ENCODE peak calls at places on chromosomes 7 and 10, in nine cellular contexts. O is fibroblast of the aortic adventitia, F is psoas muscle, V is fibroblast of lung, B is brain microvascular endothelial cell, Z is tibial nerve, C is lower leg skin, D is right lobe of liver, J is tibial artery. P is an unnamed sample.
A peak's percentile ranks its signal among the peaks of the same experiment; 100 is the strongest.

GRCh38 chr7:43781726-43782607 is 23.5 kb downstream of the BLVRA start:
- DNase-seq in D (no peak), B (peak; percentile 24), J (peak; percentile 42), Z (no peak), C (peak; percentile 77), F (no peak), O (peak; percentile 74), V (peak; percentile 63), P (peak; percentile 65)

GRCh38 chr10:14601872-14602725 is 172.6 kb downstream of the FAM107B start:
- DNase-seq in V (peak; percentile 52), J (no peak), B (peak; percentile 89), D (no peak), C (peak; percentile 83), O (peak; percentile 5), Z (no peak), F (no peak), P (peak; percentile 73)

GRCh38 chr10:83564889-83565588 is 574.3 kb upstream of the GHITM start:
- DNase-seq in C (peak; percentile 76), Z (no peak), V (no peak), J (no peak), D (no peak), B (no peak), F (no peak), O (no peak), P (no peak)

GRCh38 chr10:45135836-45136235 is 135.1 kb downstream of the ZNF22 start:
- DNase-seq in J (no peak), O (no peak), B (no peak), V (no peak), F (no peak), Z (no peak), D (no peak), C (no peak), P (no peak)

GRCh38 chr7:148390381-148390780 is 200.2 kb upstream of the C7orf33 start:
- DNase-seq in J (no peak), O (no peak), Z (no peak), C (no peak), V (no peak), F (no peak), B (no peak), D (no peak), P (no peak)

GRCh38 chr7:7565746-7566650 is 686 bp upstream of the MIOS start:
- DNase-seq in C (no peak), F (peak; percentile 23), J (no peak), Z (no peak), V (no peak), D (no peak), O (no peak), B (no peak), P (no peak)

GRCh38 chr7:80466638-80467037 is 45.2 kb downstream of the GNAT3 start:
- DNase-seq in J (no peak), F (no peak), O (no peak), V (no peak), D (no peak), B (no peak), Z (no peak), C (no peak), P (no peak)

GRCh38 chr10:97563337-97563736 is 9.2 kb upstream of the ANKRD2 start:
- DNase-seq in J (no peak), C (no peak), D (no peak), V (no peak), F (no peak), O (no peak), Z (no peak), B (no peak), P (no peak)

GRCh38 chr7:100895956-100896742 is 461 bp upstream of the ACHE start:
- DNase-seq in O (no peak), J (no peak), D (peak; percentile 76), B (no peak), C (peak; percentile 89), Z (no peak), V (no peak), F (peak; percentile 56), P (no peak)

GRCh38 chr7:147605326-147605725 is 985.2 kb upstream of the C7orf33 start:
- DNase-seq in D (no peak), C (no peak), J (no peak), V (no peak), O (no peak), Z (no peak), B (no peak), F (no peak), P (no peak)

DNA sequence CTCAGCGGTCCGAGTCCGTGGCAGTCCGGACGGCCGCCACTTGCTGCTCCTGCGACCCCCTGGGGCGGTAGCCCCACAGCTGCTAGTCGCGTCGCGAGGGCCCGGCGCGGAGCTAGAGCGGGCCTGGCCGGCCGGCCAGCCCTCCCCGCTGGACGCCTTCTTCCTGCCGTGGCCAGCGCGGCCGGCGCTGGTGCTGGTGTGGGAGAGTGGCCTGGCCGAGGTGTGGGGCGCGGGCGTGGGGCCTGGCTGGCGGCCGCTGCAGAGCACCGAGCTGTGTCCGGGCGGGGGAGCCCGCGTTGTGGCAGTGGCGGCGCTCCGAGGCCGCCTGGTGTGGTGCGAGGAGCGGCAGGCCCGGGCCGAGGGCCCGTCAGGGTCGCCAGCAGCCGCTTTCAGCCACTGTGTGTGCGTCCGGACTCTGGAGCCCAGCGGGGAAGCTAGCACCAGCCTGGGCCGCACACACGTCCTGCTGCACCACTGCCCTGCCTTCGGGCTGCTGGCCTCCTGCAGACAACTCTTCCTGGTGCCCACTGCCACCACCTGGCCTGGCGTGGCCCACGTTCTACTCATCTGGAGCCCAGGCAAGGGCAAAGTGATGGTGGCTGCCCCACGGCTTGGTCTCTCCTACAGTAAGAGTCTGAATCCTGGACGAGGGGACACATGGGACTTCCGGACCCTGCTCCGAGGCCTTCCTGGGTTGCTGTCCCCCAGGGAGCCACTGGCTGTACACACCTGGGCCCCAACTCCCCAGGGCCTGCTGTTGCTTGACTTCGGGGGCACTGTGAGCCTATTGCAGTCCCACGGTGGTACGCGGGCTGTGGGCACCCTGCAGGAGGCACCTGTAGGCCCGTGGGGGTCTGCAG is 642 bp downstream of the HPS6 start:
- DNase-seq in J (peak; percentile 71), D (peak; percentile 54), B (peak; percentile 5), C (no peak), V (no peak), Z (no peak), O (no peak), F (peak; percentile 28), P (peak; percentile 25)
- TF ChIP-seq CTCF in J (no peak), D (no peak), B (no peak), C (no peak), V (no peak), Z (no peak), O (no peak), F (no peak), P (no peak)

DNA sequence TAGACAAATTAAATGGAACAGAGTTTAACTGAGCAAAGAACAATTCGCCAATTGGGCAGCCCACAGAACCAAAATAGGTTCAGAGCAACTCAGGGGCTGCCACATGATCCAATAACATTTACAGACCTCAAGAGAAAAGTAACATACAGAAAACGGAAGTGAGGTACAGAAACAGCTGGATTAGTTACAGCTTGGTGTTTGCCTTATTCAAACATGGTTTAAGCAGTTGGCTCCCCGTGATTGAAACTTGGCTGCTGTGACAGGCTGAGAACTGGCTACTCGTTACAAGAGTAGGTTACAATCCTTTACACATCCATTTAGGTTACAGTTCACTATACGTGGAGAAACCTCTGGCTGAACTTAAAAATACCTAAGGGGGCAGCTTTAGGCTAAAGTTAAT is 673.1 kb upstream of the PHF14 start:
- DNase-seq in O (no peak), D (no peak), V (peak; percentile 1), F (no peak), J (no peak), C (no peak), B (no peak), Z (no peak), P (no peak)
- H3K4me3 ChIP-seq in O (no peak overlapping the region), D (no peak overlapping the region), V (no peak overlapping the region), F (no peak overlapping the region), J (no peak overlapping the region), C (no peak overlapping the region), B (no peak overlapping the region), Z (no peak overlapping the region), P (no peak overlapping the region)

GRCh38 chr7:114949227-114949626 is 27.3 kb downstream of the MDFIC start:
- DNase-seq in V (peak; percentile 33), C (no peak), O (no peak), D (no peak), B (no peak), Z (no peak), J (no peak), F (no peak), P (peak; percentile 78)

GRCh38 chr7:114957434-114957833 is 35.5 kb downstream of the MDFIC start:
- DNase-seq in V (no peak), B (no peak), F (no peak), D (no peak), O (no peak), C (no peak), J (no peak), Z (no peak), P (no peak)

GRCh38 chr7:114952296-114952695 is 30.4 kb downstream of the MDFIC start:
- DNase-seq in Z (no peak), O (no peak), F (no peak), D (no peak), J (no peak), B (no peak), C (no peak), V (no peak), P (no peak)

GRCh38 chr7:114956702-114957101 is 34.8 kb downstream of the MDFIC start:
- DNase-seq in O (no peak), F (no peak), Z (no peak), C (no peak), B (no peak), D (no peak), J (no peak), V (no peak), P (no peak)

GRCh38 chr7:114953724-114954123 is 31.8 kb downstream of the MDFIC start:
- DNase-seq in O (no peak), D (no peak), V (no peak), J (no peak), B (no peak), Z (no peak), F (no peak), C (no peak), P (no peak)
- TF ChIP-seq CTCF in O (peak; percentile 13), D (no peak), V (no peak), J (no peak), B (peak; percentile 21), Z (no peak), F (no peak), C (no peak), P (peak; percentile 18)

GRCh38 chr7:94297397-94297838 is 97.3 kb upstream of the COL1A2 start:
- DNase-seq in V (peak; percentile 94), Z (peak; percentile 71), J (peak; percentile 93), D (no peak), F (peak; percentile 70), B (peak; percentile 94), O (peak; percentile 99), C (peak; percentile 90), P (peak; percentile 99)

GRCh38 chr7:94294471-94295131 is 100.1 kb upstream of the COL1A2 start:
- DNase-seq in D (no peak), J (no peak), O (peak; percentile 25), F (no peak), V (no peak), C (no peak), B (no peak), Z (no peak), P (peak; percentile 24)

GRCh38 chr7:94296886-94297285 is 97.8 kb upstream of the COL1A2 start:
- DNase-seq in O (no peak), V (no peak), F (no peak), B (no peak), D (no peak), Z (no peak), J (no peak), C (no peak), P (peak; percentile 44)

GRCh38 chr7:94298943-94299342 is 95.8 kb upstream of the COL1A2 start:
- DNase-seq in D (no peak), O (peak; percentile 78), B (peak; percentile 56), C (no peak), V (peak; percentile 74), J (no peak), Z (no peak), F (no peak), P (peak; percentile 82)

GRCh38 chr7:94295805-94296204 is 98.9 kb upstream of the COL1A2 start:
- DNase-seq in B (peak; percentile 62), C (no peak), Z (no peak), J (no peak), V (peak; percentile 92), D (no peak), O (peak; percentile 94), F (no peak), P (peak; percentile 91)
- H3K4me3 ChIP-seq in B (no peak overlapping the region), C (no peak overlapping the region), Z (no peak overlapping the region), J (peak overlapping the region; percentile 26), V (peak overlapping the region; percentile 21), D (no peak overlapping the region), O (peak overlapping the region; percentile 65), F (no peak overlapping the region), P (peak overlapping the region; percentile 63)